ENCODE peak calls at places on chromosomes 6 and 20, in seven cellular contexts. Q is brain microvascular endothelial cell, A is choroid plexus epithelial cell, Z is uterus, U is IMR-90, O is fibroblast of lung, H is thoracic aorta. C is an unnamed sample.

GRCh38 chr6:134537146-134537555 is 219.2 kb upstream of the SGK1 start:
- DNase-seq in A (peak), Q (peak), H (no peak), U (peak), Z (no peak), O (peak), C (no peak)

GRCh38 chr6:106546322-106547052 is 82.8 kb downstream of the RTN4IP1 start:
- DNase-seq in O (peak), Z (no peak), A (peak), Q (peak), U (peak), H (peak), C (no peak)

GRCh38 chr6:46184114-46184513 is 13.3 kb upstream of the ENPP5 start:
- DNase-seq in Q (peak), H (peak), O (peak), U (peak), A (peak), Z (no peak), C (no peak)

GRCh38 chr6:32092760-32093497 is 16.2 kb downstream of the TNXB start:
- DNase-seq in H (no peak), Q (no peak), O (peak), U (peak), Z (peak), A (peak), C (no peak)

GRCh38 chr20:32442630-32443029 is 84.5 kb downstream of the ASXL1 start:
- DNase-seq in U (no peak), Q (no peak), A (no peak), Z (peak), O (no peak), H (no peak), C (no peak)

GRCh38 chr20:32482251-32483220 is 102.6 kb downstream of the NOL4L start:
- DNase-seq in A (peak), H (no peak), Z (no peak), O (peak), U (no peak), Q (no peak), C (peak)

GRCh38 chr6:167796668-167797031 is 30.1 kb upstream of the AFDN start:
- DNase-seq in H (no peak), U (no peak), A (no peak), Q (no peak), Z (no peak), O (no peak), C (no peak)

GRCh38 chr6:16512585-16513109 is 248.6 kb downstream of the ATXN1 start:
- DNase-seq in A (no peak), O (no peak), U (no peak), Z (no peak), Q (no peak), H (no peak), C (no peak)

GRCh38 chr20:46622125-46622524 is 29.1 kb downstream of the SLC13A3 start:
- DNase-seq in U (no peak), H (no peak), O (no peak), Z (no peak), A (peak), Q (no peak), C (no peak)

GRCh38 chr20:16063876-16064275 is 509.4 kb downstream of the KIF16B start:
- DNase-seq in Z (no peak), O (no peak), H (no peak), Q (no peak), U (no peak), A (no peak), C (no peak)

GRCh38 chr20:57478176-57478575 is 46.8 kb downstream of the CTCFL start:
- DNase-seq in Z (no peak), Q (no peak), O (no peak), A (no peak), U (no peak), H (no peak), C (no peak)

GRCh38 chr6:143150291-143150690 is 89.6 kb downstream of the AIG1 start:
- DNase-seq in O (no peak), Q (no peak), Z (no peak), U (no peak), A (no peak), H (no peak), C (no peak)

GRCh38 chr20:9359561-9360308 is 154.7 kb upstream of the LAMP5 start:
- DNase-seq in A (peak), Z (peak), H (no peak), Q (peak), O (peak), U (peak), C (no peak)

GRCh38 chr6:157768863-157769551 is 54.0 kb upstream of the SNX9 start:
- DNase-seq in A (no peak), O (no peak), Q (no peak), H (no peak), U (no peak), Z (no peak), C (no peak)

GRCh38 chr6:67567842-67568241 is 1067.2 kb upstream of the ADGRB3 start:
- DNase-seq in A (no peak), Q (no peak), Z (no peak), U (no peak), H (no peak), O (no peak), C (no peak)

GRCh38 chr6:45377041-45377554 is 636 bp downstream of the SUPT3H start:
- DNase-seq in H (peak), Q (no peak), O (peak), Z (no peak), A (peak), U (peak), C (no peak)

GRCh38 chr6:44072959-44073611 is 54.2 kb downstream of the MRPL14 start:
- DNase-seq in U (peak), H (peak), Z (peak), Q (peak), A (peak), O (peak), C (peak)

GRCh38 chr6:144305985-144306384 is 20.9 kb downstream of the UTRN start:
- DNase-seq in Z (no peak), Q (peak), A (peak), U (peak), H (no peak), O (peak), C (no peak)

GRCh38 chr6:37077459-37078296 is 72.2 kb downstream of the FGD2 start:
- DNase-seq in Q (peak), H (no peak), A (peak), U (peak), O (peak), Z (peak), C (peak)

GRCh38 chr20:47544240-47544639 is 42.6 kb downstream of the NCOA3 start:
- DNase-seq in O (peak), Z (no peak), Q (peak), A (peak), H (no peak), U (peak), C (no peak)

GRCh38 chr20:49346682-49347081 is 68.8 kb upstream of the ZNFX1 start:
- DNase-seq in A (no peak), O (no peak), H (no peak), Q (peak), Z (no peak), U (no peak), C (no peak)

GRCh38 chr6:44676246-44676790 is 288.8 kb downstream of the CDC5L start:
- DNase-seq in U (no peak), O (no peak), H (no peak), Z (no peak), A (no peak), Q (no peak), C (no peak)

GRCh38 chr6:43496370-43497128 is 13.6 kb downstream of the LRRC73 start:
- DNase-seq in O (peak), Z (no peak), U (peak), Q (peak), H (no peak), A (peak), C (no peak)

GRCh38 chr6:13725570-13725969 is 13.9 kb upstream of the RANBP9 start:
- DNase-seq in H (no peak), Q (no peak), U (peak), O (peak), Z (no peak), A (no peak), C (no peak)

GRCh38 chr20:44689809-44690208 is 25.4 kb upstream of the CCN5 start:
- DNase-seq in Z (no peak), U (no peak), O (no peak), H (no peak), Q (no peak), A (no peak), C (no peak)

GRCh38 chr6:137309078-137309762 is 90.0 kb upstream of the IFNGR1 start:
- DNase-seq in O (peak), A (peak), Q (peak), U (peak), H (no peak), Z (peak), C (peak)

GRCh38 chr6:74409447-74409846 is 713.4 kb downstream of the CD109 start:
- DNase-seq in U (peak), H (no peak), A (peak), O (peak), Z (no peak), Q (peak), C (no peak)
- TF ChIP-seq CTCF in U (peak), H (peak), A (peak), O (peak), Z (peak), Q (peak), C (no peak)

GRCh38 chr6:90285611-90286381 is 10.8 kb downstream of the BACH2 start:
- DNase-seq in Q (peak), U (peak), H (peak), O (peak), A (peak), Z (peak), C (no peak)

GRCh38 chr6:90284745-90285481 is 11.7 kb downstream of the BACH2 start:
- DNase-seq in Q (peak), Z (no peak), A (peak), O (peak), U (peak), H (no peak), C (no peak)

GRCh38 chr6:90288404-90288803 is 8.2 kb downstream of the BACH2 start:
- DNase-seq in H (no peak), U (peak), Z (no peak), A (peak), O (peak), Q (peak), C (no peak)

GRCh38 chr6:90284236-90284744 is 12.4 kb downstream of the BACH2 start:
- DNase-seq in Q (peak), O (peak), H (no peak), U (peak), A (peak), Z (peak), C (no peak)

GRCh38 chr6:90286884-90287488 is 9.7 kb downstream of the BACH2 start:
- DNase-seq in Q (peak), Z (peak), H (no peak), U (peak), A (peak), O (peak), C (no peak)
- TF ChIP-seq CTCF in Q (peak), Z (peak), H (peak), U (peak), A (peak), O (peak), C (no peak)

DNA sequence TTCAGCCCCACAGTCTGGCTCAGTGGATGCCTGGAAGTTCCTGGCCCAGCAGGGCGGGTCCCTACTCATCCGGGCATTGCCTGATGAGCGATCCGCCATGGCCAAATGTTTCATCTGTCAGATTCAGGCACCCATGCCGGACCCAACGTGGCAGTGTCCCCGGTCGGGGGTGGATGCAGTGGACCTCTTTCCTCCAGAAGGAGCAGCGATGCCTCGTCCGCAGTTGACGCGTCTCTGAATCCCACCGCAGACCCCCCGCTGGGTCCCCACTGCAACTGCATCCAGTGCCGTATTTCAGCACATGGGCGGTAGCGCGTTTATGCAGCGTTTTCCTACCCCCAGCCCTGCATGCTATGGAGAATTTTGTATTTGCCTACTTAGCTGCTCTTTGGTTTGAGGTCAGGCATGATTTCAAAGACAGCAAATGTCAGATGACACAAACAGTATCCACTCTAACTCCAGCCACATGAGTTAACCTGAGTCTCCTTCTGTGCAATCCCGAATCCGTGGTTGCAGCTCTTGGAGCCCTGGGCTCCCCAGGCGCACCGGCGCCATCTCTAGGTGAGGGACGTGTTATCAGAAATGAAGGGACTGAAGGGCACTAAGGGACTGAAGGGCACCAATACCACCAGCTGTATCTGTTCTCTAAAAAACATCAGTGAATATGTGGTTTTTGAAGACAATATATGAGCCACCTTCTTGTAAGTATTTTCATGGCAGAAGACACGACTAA is 72.6 kb upstream of the THBS2 start:
- DNase-seq in Q (peak), O (peak), A (peak), U (peak), Z (no peak), H (no peak), C (no peak)
- TF ChIP-seq CTCF in Q (peak), O (peak), A (peak), U (peak), Z (no peak), H (peak), C (no peak)

GRCh38 chr6:68778356-68779020 is 143.4 kb downstream of the ADGRB3 start:
- DNase-seq in A (peak), Q (peak), Z (no peak), O (peak), U (peak), H (no peak), C (peak)
- TF ChIP-seq CTCF in A (peak), Q (peak), Z (no peak), O (peak), U (no peak), H (peak), C (peak)

GRCh38 chr6:126172151-126172550 is 167.8 kb upstream of the CENPW start:
- DNase-seq in U (no peak), Q (no peak), Z (no peak), O (peak), A (no peak), H (no peak), C (no peak)

GRCh38 chr6:126180585-126180984 is 159.3 kb upstream of the CENPW start:
- DNase-seq in Q (peak), H (no peak), A (peak), Z (peak), O (peak), U (peak), C (no peak)

GRCh38 chr6:126174697-126175096 is 165.2 kb upstream of the CENPW start:
- DNase-seq in U (no peak), Z (no peak), Q (no peak), A (peak), H (no peak), O (no peak), C (no peak)

GRCh38 chr6:126175251-126175650 is 164.7 kb upstream of the CENPW start:
- DNase-seq in Z (no peak), A (no peak), Q (no peak), H (no peak), O (peak), U (peak), C (no peak)

DNA sequence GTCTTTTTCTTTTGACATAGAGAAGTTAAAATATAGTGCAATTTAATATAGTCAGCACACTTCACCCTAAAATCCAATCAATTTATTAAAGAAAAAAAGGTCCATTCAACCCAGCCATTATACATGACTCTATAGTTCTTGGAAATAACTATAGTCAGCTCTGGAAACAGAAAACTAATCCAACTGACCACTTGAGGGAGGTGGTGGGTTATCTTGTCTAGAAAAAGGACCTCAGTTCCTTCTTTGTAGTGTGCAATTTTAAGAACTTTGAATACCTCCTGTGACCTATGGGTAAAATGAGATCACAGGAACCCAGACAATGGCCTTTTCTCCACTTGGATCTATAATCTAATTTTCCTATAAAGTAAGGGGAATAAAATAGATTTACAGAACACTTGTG is 163.6 kb upstream of the CENPW start:
- DNase-seq in U (peak), O (peak), A (peak), H (no peak), Q (peak), Z (no peak), C (no peak)
- TF ChIP-seq CTCF in U (no peak), O (no peak), A (peak), H (no peak), Q (peak), Z (no peak), C (no peak)

DNA sequence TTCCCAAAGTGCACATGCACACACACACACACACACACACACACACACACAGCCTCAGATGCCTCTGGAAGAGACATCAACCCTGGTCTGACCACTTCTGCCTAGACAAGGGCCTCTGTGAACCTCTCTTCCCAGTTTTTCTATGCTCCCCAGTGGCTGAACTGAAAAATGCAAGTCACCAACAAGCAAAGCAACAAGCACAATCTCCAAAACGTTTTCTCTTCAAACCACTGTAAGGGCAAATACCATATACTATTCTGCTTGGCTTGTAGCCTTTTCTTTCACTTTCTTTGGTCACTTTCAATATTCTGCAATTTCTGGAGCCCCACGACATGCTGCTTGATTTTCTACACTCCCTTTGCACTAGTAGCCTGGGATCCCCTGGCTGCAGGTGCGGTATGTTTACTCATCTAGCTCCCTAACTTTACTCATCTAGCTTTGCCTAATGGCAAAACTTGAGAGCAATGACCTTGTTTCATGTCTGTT is 121.4 kb upstream of the DST start:
- DNase-seq in Q (no peak), A (peak), Z (no peak), H (no peak), U (peak), O (peak), C (no peak)
- TF ChIP-seq CTCF in Q (peak), A (peak), Z (no peak), H (peak), U (peak), O (peak), C (no peak)

GRCh38 chr20:58870293-58871014 is 17.9 kb downstream of the GNAS start:
- DNase-seq in Q (peak), Z (peak), U (peak), H (no peak), O (no peak), A (peak), C (no peak)

GRCh38 chr20:58869662-58870227 is 17.2 kb downstream of the GNAS start:
- DNase-seq in U (no peak), Z (no peak), O (no peak), H (no peak), Q (no peak), A (no peak), C (no peak)

GRCh38 chr20:58871533-58872102 is 19.1 kb downstream of the GNAS start:
- DNase-seq in Z (no peak), Q (no peak), O (no peak), H (no peak), U (no peak), A (no peak), C (no peak)

GRCh38 chr20:58867211-58867610 is 14.7 kb downstream of the GNAS start:
- DNase-seq in O (no peak), A (no peak), U (no peak), Q (no peak), Z (peak), H (no peak), C (no peak)

DNA sequence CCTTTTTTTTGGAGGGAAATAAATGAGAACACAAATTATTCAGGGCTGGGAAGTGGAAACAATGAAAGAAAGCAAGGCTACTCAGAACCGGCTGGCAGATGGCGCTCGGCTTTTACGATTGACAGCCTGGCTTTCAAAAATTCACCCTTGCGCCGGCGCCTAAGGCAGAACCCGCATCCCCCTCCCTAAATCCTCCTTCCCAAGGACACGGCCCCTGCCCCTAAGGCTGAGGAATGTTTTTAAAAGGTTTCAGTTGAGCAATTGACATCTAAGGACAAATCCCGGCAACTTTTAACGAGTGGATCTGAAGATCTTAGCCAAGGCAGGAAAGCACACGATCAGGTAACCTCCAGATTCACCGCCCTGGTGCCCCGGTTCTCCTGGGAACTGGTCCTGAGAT is 16.3 kb downstream of the GNAS start:
- DNase-seq in U (no peak), A (peak), O (no peak), H (no peak), Z (no peak), Q (no peak), C (no peak)
- TF ChIP-seq CTCF in U (peak), A (peak), O (peak), H (no peak), Z (peak), Q (peak), C (peak)

GRCh38 chr20:34562643-34563042 is 4.1 kb downstream of the MAP1LC3A start:
- DNase-seq in Q (no peak), H (no peak), Z (no peak), U (peak), O (peak), A (peak), C (no peak)
- TF ChIP-seq CTCF in Q (peak), H (peak), Z (peak), U (peak), O (peak), A (peak), C (no peak)

GRCh38 chr6:30025197-30025596 is 35.9 kb upstream of the POLR1H start:
- DNase-seq in U (no peak), Q (no peak), Z (no peak), O (no peak), H (no peak), A (no peak), C (no peak)

GRCh38 chr6:30022189-30022588 is 38.9 kb upstream of the POLR1H start:
- DNase-seq in Q (no peak), A (no peak), O (no peak), U (no peak), Z (no peak), H (no peak), C (no peak)

GRCh38 chr6:30019819-30020218 is 41.2 kb upstream of the POLR1H start:
- DNase-seq in H (no peak), O (no peak), U (no peak), Q (no peak), A (no peak), Z (no peak), C (no peak)

GRCh38 chr6:30020629-30021028 is 40.4 kb upstream of the POLR1H start:
- DNase-seq in O (no peak), H (no peak), A (no peak), Z (no peak), Q (no peak), U (no peak), C (no peak)
- TF ChIP-seq CTCF in O (no peak), H (no peak), A (no peak), Z (no peak), Q (no peak), U (no peak), C (no peak)

GRCh38 chr6:39003072-39003471 is 45.5 kb upstream of the GLP1R start:
- DNase-seq in U (no peak), Q (no peak), O (no peak), H (no peak), A (peak), Z (no peak), C (no peak)
- TF ChIP-seq CTCF in U (no peak), Q (peak), O (peak), H (no peak), A (peak), Z (no peak), C (no peak)